ENCODE peak calls at places on chromosomes 7 and 10, in ten cellular contexts. A, X, M, Q, K, F, B, I, G and Z are unnamed samples.

GRCh38 chr7:139738772-139739171 is 39.0 kb downstream of the HIPK2 start:
- DNase-seq in F (no peak), K (no peak), I (no peak), Q (no peak), A (no peak), B (no peak), X (no peak), G (no peak), M (no peak), Z (no peak)

GRCh38 chr10:60536529-60537114 is 146.9 kb upstream of the ANK3 start:
- DNase-seq in F (peak; percentile 48), I (no peak), Q (no peak), K (no peak), X (no peak), G (no peak), M (no peak), B (no peak), A (peak; percentile 61), Z (no peak)

GRCh38 chr10:113907166-113907565 is 52.7 kb downstream of the NHLRC2 start:
- DNase-seq in I (no peak), X (no peak), A (peak; percentile 29), M (no peak), G (no peak), K (no peak), Q (no peak), F (no peak), B (no peak), Z (no peak)

GRCh38 chr10:67606572-67606971 is 89.4 kb downstream of the CTNNA3 start:
- DNase-seq in X (no peak), B (no peak), K (no peak), I (no peak), F (no peak), M (no peak), Q (no peak), A (peak; percentile 92), G (no peak), Z (no peak)

GRCh38 chr7:72235351-72235750 is 176.8 kb downstream of the CALN1 start:
- DNase-seq in G (no peak), Q (no peak), A (no peak), F (no peak), M (no peak), B (no peak), K (no peak), X (no peak), I (no peak), Z (no peak)

GRCh38 chr7:3043544-3044395 is at the start of gene CARD11:
- DNase-seq in X (no peak), A (no peak), G (no peak), F (no peak), I (no peak), M (no peak), B (peak; percentile 81), K (peak; percentile 79), Q (no peak), Z (no peak)

GRCh38 chr7:138753611-138754010 is 44.2 kb upstream of the TMEM213 start:
- DNase-seq in B (no peak), G (no peak), F (no peak), I (no peak), A (no peak), K (no peak), X (no peak), M (no peak), Q (no peak), Z (no peak)

GRCh38 chr7:66899552-66900280 is 21.3 kb upstream of the TMEM248 start:
- DNase-seq in F (no peak), G (no peak), I (no peak), Q (no peak), K (no peak), M (no peak), B (no peak), X (no peak), A (no peak), Z (no peak)

GRCh38 chr7:77940647-77941046 is 142.1 kb downstream of the PHTF2 start:
- DNase-seq in F (peak; percentile 6), Q (no peak), B (no peak), K (peak; percentile 63), I (peak; percentile 41), A (peak; percentile 48), X (peak; percentile 12), G (no peak), M (no peak), Z (no peak)

GRCh38 chr10:34163075-34163905 is 651.8 kb downstream of the PARD3 start:
- DNase-seq in B (no peak), M (no peak), X (no peak), Q (no peak), K (peak; percentile 78), I (no peak), A (no peak), F (no peak), G (no peak), Z (no peak)

GRCh38 chr7:111168182-111168581 is 77.3 kb downstream of the LRRN3 start:
- DNase-seq in G (no peak), X (no peak), K (no peak), I (no peak), B (no peak), F (no peak), Q (no peak), A (peak; percentile 47), M (no peak), Z (no peak)

GRCh38 chr7:10908600-10908999 is 65.1 kb upstream of the PHF14 start:
- DNase-seq in G (no peak), K (no peak), A (no peak), F (no peak), I (no peak), X (no peak), Q (no peak), M (no peak), B (no peak), Z (no peak)

GRCh38 chr10:110637558-110638053 is 6.5 kb upstream of the RBM20 start:
- DNase-seq in I (no peak), M (no peak), G (no peak), B (no peak), K (no peak), A (peak; percentile 21), X (no peak), Q (no peak), F (no peak), Z (no peak)

DNA sequence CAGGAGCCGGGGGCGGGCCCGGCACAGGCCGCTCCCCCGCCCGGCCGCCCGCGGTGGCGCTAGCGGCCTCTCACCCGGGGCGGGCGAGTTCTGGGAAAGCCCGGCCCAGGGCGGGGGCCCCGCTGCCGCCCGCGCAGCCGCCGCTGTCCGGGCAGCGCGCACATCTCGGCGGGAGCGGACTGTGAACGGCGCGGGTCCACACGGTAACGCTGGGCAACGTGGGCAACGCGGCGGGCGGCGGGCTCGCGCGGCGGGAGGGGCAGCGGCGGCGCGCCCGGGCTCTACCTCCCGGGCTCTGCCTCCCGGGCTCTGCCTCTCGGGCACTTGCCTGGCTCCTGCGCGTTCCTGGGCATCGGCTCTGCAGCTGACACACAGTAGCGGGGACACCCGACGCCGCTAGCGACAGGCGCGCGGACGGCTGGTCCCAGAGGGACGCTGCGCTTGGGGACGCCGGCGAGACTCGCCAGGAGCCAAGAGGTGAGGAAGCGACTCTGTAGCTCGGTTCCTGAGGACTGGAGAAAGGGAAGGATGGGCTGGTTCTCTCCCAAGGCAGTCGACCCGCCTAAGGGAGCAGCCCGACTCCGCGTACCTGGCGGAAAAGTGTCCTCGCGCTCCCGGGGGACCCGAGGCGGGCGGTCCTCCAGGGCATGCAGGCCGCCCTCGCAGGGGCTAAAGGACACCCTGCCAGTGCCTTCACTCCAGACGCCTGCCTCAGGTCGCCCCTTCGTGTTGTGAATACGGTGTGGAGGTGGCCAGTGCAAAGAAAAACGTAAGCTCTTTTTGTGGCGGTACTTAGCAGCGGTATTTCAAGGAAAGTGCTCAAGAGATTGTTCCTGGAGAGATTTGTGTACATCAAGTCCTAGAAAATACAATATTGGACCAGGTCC is at the start of gene PLCE1:
- DNase-seq in A (peak; percentile 19), B (peak; percentile 69), G (peak; percentile 24), Q (peak; percentile 69), M (peak; percentile 40), I (peak; percentile 81), X (peak; percentile 23), F (no peak), K (peak; percentile 34), Z (peak; percentile 65)
- H3K36me3 ChIP-seq in A (no peaks in the 10 kb centered on the region), B (no peaks in the 10 kb centered on the region), G (no peaks in the 10 kb centered on the region), Q (no peaks in the 10 kb centered on the region), M (no peaks in the 10 kb centered on the region), I (no peaks in the 10 kb centered on the region), X (no peaks in the 10 kb centered on the region), F (no peaks in the 10 kb centered on the region), K (no peaks in the 10 kb centered on the region), Z (no peaks in the 10 kb centered on the region)

DNA sequence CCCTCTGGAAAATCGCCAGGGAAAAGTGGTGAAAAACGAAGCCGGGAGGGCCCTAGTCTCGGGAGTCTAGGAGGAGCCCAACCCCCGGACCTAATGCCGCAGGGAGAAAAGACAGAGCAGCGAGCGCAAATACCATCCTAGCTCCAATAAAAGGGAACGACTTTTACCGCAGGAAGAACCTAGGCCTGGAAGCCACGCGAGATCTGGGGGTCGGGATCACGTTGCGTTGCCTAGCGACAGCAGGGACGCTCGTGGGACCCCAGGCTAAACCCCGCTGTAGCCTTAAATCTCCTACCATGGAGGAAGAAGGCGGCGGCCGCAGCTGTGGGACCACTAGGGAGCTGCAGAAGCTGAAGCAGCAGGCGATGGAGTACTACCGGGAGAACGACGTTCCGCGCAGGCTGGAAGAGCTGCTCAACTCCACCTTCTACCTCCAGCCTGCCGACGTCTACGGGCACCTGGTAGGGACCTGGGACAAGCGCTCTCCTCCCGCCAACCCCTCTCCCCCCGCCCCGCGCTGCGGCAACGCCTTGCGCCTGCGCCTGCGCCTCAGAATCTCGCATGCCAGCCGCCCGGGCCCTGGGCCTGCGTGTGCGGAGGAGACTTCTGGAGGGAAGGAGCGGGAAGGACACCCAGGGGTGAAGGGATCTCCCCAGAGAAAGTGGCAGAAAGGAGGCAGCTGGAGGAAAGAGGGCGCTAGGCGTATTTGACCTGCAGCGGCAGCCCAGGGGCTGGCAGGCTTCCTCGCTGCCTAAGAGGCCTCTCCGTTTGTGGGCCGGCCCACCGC is at the start of gene ENO4:
- DNase-seq in K (no peak), I (peak; percentile 93), G (peak; percentile 68), X (peak; percentile 88), F (peak; percentile 90), A (peak; percentile 73), M (peak; percentile 82), B (peak; percentile 85), Q (peak; percentile 82), Z (peak; percentile 91)
- TF ChIP-seq POLR2A in K (no peak), I (peak; percentile 68), G (no peak), X (peak; percentile 35), F (peak; percentile 83), A (no peak), M (no peak), B (peak; percentile 22), Q (no peak), Z (no peak)

DNA sequence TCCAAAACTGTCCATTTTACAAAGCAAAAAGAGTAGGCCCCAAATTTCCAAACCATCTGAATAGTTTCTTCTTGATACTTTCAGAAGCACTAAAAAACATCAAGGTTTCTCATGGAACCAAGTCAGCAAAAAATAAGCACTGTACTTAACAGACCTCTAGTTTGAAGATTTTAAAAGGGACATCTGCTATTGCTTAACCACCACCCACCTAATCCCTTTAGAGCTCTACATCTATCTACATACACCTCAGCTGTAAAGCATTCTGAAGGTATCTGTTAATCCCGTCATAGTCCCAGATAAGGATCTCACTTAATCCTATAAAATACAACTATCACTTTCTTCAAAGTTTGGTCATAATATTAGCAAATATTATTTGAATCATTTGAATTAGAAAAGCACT is 72.3 kb downstream of the HIBADH start:
- DNase-seq in G (no peak), F (no peak), Q (no peak), M (no peak), I (no peak), X (no peak), A (peak; percentile 14), B (no peak), K (no peak), Z (no peak)
- TF ChIP-seq CTCF in G (no peak), F (no peak), Q (no peak), M (no peak), I (no peak), X (no peak), A (no peak), B (no peak), K (no peak), Z (no peak)

GRCh38 chr10:71757450-71757918 is 15.8 kb downstream of the VSIR start:
- DNase-seq in X (no peak), B (peak; percentile 80), F (no peak), I (no peak), A (no peak), K (no peak), Q (peak; percentile 62), G (no peak), M (no peak), Z (no peak)
- H3K36me3 ChIP-seq in X (no peaks in the 10 kb centered on the region), B (no peaks in the 10 kb centered on the region), F (no peaks in the 10 kb centered on the region), I (no peaks in the 10 kb centered on the region), A (peaks cover 10% of the 10 kb centered on the region), K (no peaks in the 10 kb centered on the region), Q (peaks cover 44% of the 10 kb centered on the region), G (no peaks in the 10 kb centered on the region), M (peaks cover 2% of the 10 kb centered on the region), Z (no peaks in the 10 kb centered on the region)